ENCODE peak calls at places on chromosomes 16 and 17, in four cellular contexts. P, H, C and S are unnamed samples.

GRCh38 chr17:19755821-19756510 is 7.9 kb upstream of the ALDH3A1 start:
- DNase-seq in P (peak), C (no peak), H (no peak), S (no peak)

GRCh38 chr17:39563476-39563875 is 44.2 kb downstream of the NEUROD2 start:
- DNase-seq in H (no peak), P (no peak), C (peak), S (no peak)

GRCh38 chr17:47205419-47205963 is 3.7 kb upstream of the MYL4 start:
- DNase-seq in H (no peak), C (peak), P (no peak), S (peak)

GRCh38 chr16:87686697-87687570 is 78.9 kb downstream of the KLHDC4 start:
- DNase-seq in H (no peak), C (no peak), P (no peak), S (no peak)

GRCh38 chr16:27676807-27677206 is 126.9 kb downstream of the KATNIP start:
- DNase-seq in C (peak), P (no peak), H (no peak), S (no peak)

GRCh38 chr17:9725575-9725974 is 65.8 kb downstream of the DHRS7C start:
- DNase-seq in H (no peak), P (no peak), C (peak), S (no peak)

GRCh38 chr16:58413359-58413758 is 21.1 kb downstream of the GINS3 start:
- DNase-seq in P (no peak), C (no peak), H (no peak), S (no peak)

GRCh38 chr17:63329876-63330275 is 116.2 kb downstream of the CYB561 start:
- DNase-seq in H (no peak), P (no peak), C (no peak), S (no peak)

GRCh38 chr16:54787045-54787444 is 143.6 kb upstream of the IRX5 start:
- DNase-seq in C (no peak), P (no peak), H (no peak), S (no peak)

GRCh38 chr17:74449773-74450172 is 16.7 kb upstream of the CD300A start:
- DNase-seq in H (no peak), C (no peak), P (no peak), S (no peak)

GRCh38 chr17:17205368-17206148 is 575 bp downstream of the PLD6 start:
- DNase-seq in P (no peak), H (no peak), C (peak), S (peak)

GRCh38 chr16:84618428-84619102 is 687 bp upstream of the COTL1 start:
- DNase-seq in H (no peak), P (no peak), C (peak), S (no peak)
- TF ChIP-seq CTCF in H (peak), P (no peak), C (no peak), S (no peak)

GRCh38 chr16:8872967-8873865 is 4.4 kb upstream of the CARHSP1 start:
- DNase-seq in C (no peak), P (no peak), H (no peak), S (no peak)
- TF ChIP-seq CTCF in C (peak), P (peak), H (peak), S (no peak)

DNA sequence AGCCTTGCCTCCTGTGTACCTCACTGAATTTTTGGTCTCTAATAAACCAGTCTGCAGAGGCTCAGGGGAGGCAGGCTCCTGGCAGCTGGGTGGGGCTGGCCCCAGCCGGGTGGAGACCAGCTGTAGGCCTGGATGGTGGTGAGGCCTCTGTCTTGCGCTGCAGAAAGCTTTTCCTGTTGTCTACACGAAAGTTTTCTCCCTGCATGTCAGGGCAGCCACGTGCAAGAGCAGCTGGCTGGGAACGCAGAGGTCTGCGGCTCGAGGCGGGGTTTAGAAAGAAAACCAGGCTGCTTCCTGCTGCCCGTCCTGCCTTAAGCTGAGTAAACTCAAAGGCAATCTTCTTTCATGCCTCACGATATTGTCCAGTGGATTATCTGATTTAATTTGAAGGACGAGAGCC is 2.4 kb downstream of the SERPINF1 start:
- DNase-seq in P (no peak), C (peak), H (no peak), S (peak)
- TF ChIP-seq CTCF in P (no peak), C (no peak), H (no peak), S (no peak)

GRCh38 chr17:3308603-3309002 is 10.4 kb upstream of the OR3A1 start:
- DNase-seq in H (no peak), C (no peak), P (no peak), S (no peak)
- TF ChIP-seq CTCF in H (no peak), C (no peak), P (no peak), S (no peak)

GRCh38 chr16:13909069-13909468 is 10.9 kb upstream of the ERCC4 start:
- DNase-seq in P (no peak), H (no peak), C (no peak), S (no peak)

GRCh38 chr16:13911871-13912270 is 8.1 kb upstream of the ERCC4 start:
- DNase-seq in P (no peak), C (no peak), H (no peak), S (no peak)

GRCh38 chr16:13911306-13911705 is 8.6 kb upstream of the ERCC4 start:
- DNase-seq in C (no peak), P (no peak), H (no peak), S (no peak)

GRCh38 chr16:13907431-13907830 is 12.5 kb upstream of the ERCC4 start:
- DNase-seq in C (no peak), H (no peak), P (no peak), S (no peak)

DNA sequence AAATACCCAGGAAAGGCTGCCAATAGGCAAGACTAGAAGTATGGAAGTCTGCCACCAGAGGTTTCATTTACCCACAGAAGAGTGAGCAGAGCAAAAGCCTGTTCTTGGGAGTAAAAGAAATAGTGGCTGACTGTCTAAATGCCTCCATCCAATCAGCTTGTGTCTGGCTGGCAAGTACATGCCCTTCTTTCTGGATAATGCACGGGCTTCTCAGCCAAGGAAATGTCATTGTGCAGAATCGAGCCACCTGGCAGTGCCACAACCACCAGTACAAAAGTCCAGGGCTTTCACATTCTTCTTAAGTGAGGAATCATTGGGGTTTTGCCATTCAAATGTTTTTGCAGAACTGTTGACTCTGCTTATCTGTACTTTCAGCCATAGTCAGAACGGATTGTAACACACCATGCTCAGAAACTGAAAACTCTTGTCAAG is 10.1 kb upstream of the ERCC4 start:
- DNase-seq in H (no peak), C (peak), P (no peak), S (no peak)
- TF ChIP-seq CTCF in H (no peak), C (no peak), P (no peak), S (no peak)